ENCODE peak calls at places on chromosome 16, in ten cellular contexts. R, H, T, I, B, N, U, F, O and S are unnamed samples.

GRCh38 chr16:3012828-3013420 is at the start of gene CLDN9:
- DNase-seq in H (no peak), F (no peak), T (no peak), I (no peak), B (no peak), U (no peak), O (no peak), N (no peak), R (no peak), S (no peak)

GRCh38 chr16:27840311-27841060 is 223.0 kb downstream of the GSG1L start:
- DNase-seq in O (no peak), N (no peak), T (no peak), F (no peak), R (no peak), U (peak), I (no peak), H (no peak), B (peak), S (no peak)

GRCh38 chr16:28527985-28528384 is 10.8 kb downstream of the NUPR1 start:
- DNase-seq in T (no peak), U (no peak), I (no peak), H (no peak), R (no peak), F (no peak), O (no peak), B (no peak), N (no peak), S (no peak)

GRCh38 chr16:73067671-73068545 is 20.0 kb upstream of the ZFHX3 start:
- DNase-seq in R (no peak), H (no peak), U (peak), B (no peak), T (no peak), I (no peak), N (no peak), F (no peak), O (no peak), S (no peak)

GRCh38 chr16:13148836-13149235 is 247.4 kb downstream of the SHISA9 start:
- DNase-seq in T (peak), R (no peak), O (peak), B (no peak), I (no peak), N (no peak), H (no peak), F (no peak), U (no peak), S (no peak)

GRCh38 chr16:77439106-77439505 is 4.3 kb upstream of the ADAMTS18 start:
- DNase-seq in H (no peak), O (no peak), U (no peak), B (no peak), T (no peak), I (no peak), F (no peak), R (no peak), N (no peak), S (no peak)

GRCh38 chr16:154223-155030 is 2.0 kb downstream of the HBZ start:
- DNase-seq in F (no peak), B (no peak), I (peak), T (no peak), H (no peak), R (no peak), O (peak), N (no peak), U (no peak), S (no peak)

GRCh38 chr16:57803413-57803990 is 1.2 kb upstream of the KIFC3 start:
- DNase-seq in O (peak), I (no peak), N (no peak), U (no peak), R (no peak), F (no peak), T (no peak), B (no peak), H (peak), S (no peak)

GRCh38 chr16:25264599-25264998 is 7.0 kb upstream of the ZKSCAN2 start:
- DNase-seq in U (no peak), F (no peak), R (no peak), T (peak), B (no peak), H (no peak), N (no peak), I (no peak), O (peak), S (peak)

GRCh38 chr16:6570520-6570919 is 762.1 kb upstream of the RBFOX1 start:
- DNase-seq in I (no peak), B (no peak), O (no peak), T (no peak), H (no peak), R (no peak), N (no peak), U (no peak), F (no peak), S (no peak)

GRCh38 chr16:23374721-23375120 is 72.6 kb downstream of the SCNN1B start:
- DNase-seq in B (peak), N (no peak), I (no peak), U (no peak), O (no peak), H (no peak), R (no peak), T (no peak), F (no peak), S (no peak)

GRCh38 chr16:73000020-73000906 is 47.7 kb downstream of the ZFHX3 start:
- DNase-seq in I (no peak), B (no peak), U (peak), F (no peak), H (peak), O (no peak), T (peak), R (no peak), N (peak), S (no peak)

GRCh38 chr16:57538235-57538711 is 1.9 kb upstream of the CCDC102A start:
- DNase-seq in I (no peak), N (no peak), U (peak), O (no peak), R (peak), T (no peak), B (peak), H (no peak), F (no peak), S (no peak)

GRCh38 chr16:66273644-66274334 is 92.7 kb upstream of the CDH5 start:
- DNase-seq in O (peak), H (no peak), B (no peak), R (no peak), I (no peak), F (no peak), N (peak), T (peak), U (no peak), S (peak)

GRCh38 chr16:83233153-83233552 is 574.6 kb upstream of the HSBP1 start:
- DNase-seq in F (no peak), B (no peak), H (no peak), T (no peak), U (no peak), N (no peak), O (no peak), I (no peak), R (no peak), S (no peak)

GRCh38 chr16:31301708-31302400 is 42.1 kb downstream of the ITGAM start:
- DNase-seq in U (no peak), O (peak), T (peak), B (no peak), R (peak), H (no peak), N (peak), I (no peak), F (no peak), S (no peak)

GRCh38 chr16:1007284-1007850 is 25.8 kb downstream of the SOX8 start:
- DNase-seq in U (no peak), N (no peak), R (no peak), T (no peak), H (no peak), O (no peak), F (no peak), I (no peak), B (no peak), S (no peak)

GRCh38 chr16:87041286-87041685 is 275.9 kb downstream of the C16orf95 start:
- DNase-seq in U (peak), O (no peak), I (no peak), R (no peak), H (no peak), T (peak), F (no peak), B (no peak), N (no peak), S (no peak)

GRCh38 chr16:66832661-66833305 is 2.0 kb upstream of the NAE1 start:
- DNase-seq in H (no peak), R (no peak), F (no peak), U (no peak), B (no peak), I (no peak), T (peak), N (peak), O (peak), S (no peak)

GRCh38 chr16:13660807-13661206 is 259.1 kb upstream of the ERCC4 start:
- DNase-seq in I (no peak), F (no peak), R (no peak), B (no peak), T (no peak), U (no peak), O (no peak), N (no peak), H (no peak), S (no peak)

GRCh38 chr16:31411024-31411845 is 16.9 kb downstream of the COX6A2 start:
- DNase-seq in B (no peak), H (no peak), N (no peak), R (no peak), I (no peak), O (no peak), T (no peak), F (no peak), U (no peak), S (no peak)

GRCh38 chr16:4988647-4989046 is 30.5 kb downstream of the SEC14L5 start:
- DNase-seq in T (no peak), U (no peak), R (no peak), N (no peak), O (no peak), I (no peak), B (no peak), H (no peak), F (no peak), S (no peak)

GRCh38 chr16:19573997-19574396 is 18.5 kb downstream of the VPS35L start:
- DNase-seq in I (no peak), F (no peak), H (no peak), R (no peak), B (no peak), N (no peak), O (no peak), T (no peak), U (no peak), S (no peak)

GRCh38 chr16:88593489-88593888 is 23.3 kb downstream of the ZC3H18 start:
- DNase-seq in I (no peak), O (no peak), B (no peak), F (no peak), R (no peak), N (no peak), T (no peak), H (peak), U (no peak), S (no peak)

GRCh38 chr16:11032000-11032921 is 87.9 kb downstream of the CLEC16A start:
- DNase-seq in T (no peak), N (no peak), O (no peak), R (no peak), I (no peak), H (no peak), U (no peak), F (no peak), B (no peak), S (no peak)

GRCh38 chr16:66970775-66971725 is 10.0 kb downstream of the CES3 start:
- DNase-seq in F (no peak), H (no peak), R (no peak), B (no peak), T (peak), U (no peak), I (no peak), N (no peak), O (no peak), S (no peak)

GRCh38 chr16:27676807-27677206 is 126.9 kb downstream of the KATNIP start:
- DNase-seq in O (no peak), R (no peak), B (no peak), U (no peak), T (no peak), F (no peak), H (no peak), N (no peak), I (no peak), S (no peak)

GRCh38 chr16:106623-107324 is 28.7 kb downstream of the MPG start:
- DNase-seq in U (peak), I (peak), N (peak), F (no peak), O (peak), H (no peak), B (no peak), R (peak), T (peak), S (peak)

GRCh38 chr16:2896480-2897010 is 13.5 kb downstream of the FLYWCH2 start:
- DNase-seq in U (no peak), B (no peak), O (no peak), H (no peak), R (no peak), F (no peak), T (no peak), I (no peak), N (no peak), S (no peak)

GRCh38 chr16:81609323-81609892 is 164.8 kb downstream of the CMIP start:
- DNase-seq in H (no peak), F (no peak), B (no peak), R (no peak), I (no peak), U (no peak), N (no peak), T (no peak), O (no peak), S (no peak)

GRCh38 chr16:59249049-59249448 is 514.9 kb upstream of the GOT2 start:
- DNase-seq in H (no peak), O (no peak), R (no peak), B (no peak), I (no peak), N (no peak), F (no peak), T (no peak), U (no peak), S (peak)
- TF ChIP-seq CTCF in H (no peak), O (no peak), R (no peak), B (no peak), I (no peak), N (no peak), F (no peak), T (no peak), U (no peak), S (no peak)

GRCh38 chr16:50862818-50863672 is 121.2 kb downstream of the CYLD start:
- DNase-seq in I (peak), N (no peak), R (no peak), O (no peak), B (no peak), H (no peak), T (no peak), F (no peak), U (no peak), S (no peak)
- TF ChIP-seq CTCF in I (no peak), N (no peak), R (no peak), O (no peak), B (no peak), H (no peak), T (no peak), F (no peak), U (no peak), S (no peak)

GRCh38 chr16:64898159-64898558 is 223.7 kb downstream of the CDH11 start:
- DNase-seq in U (no peak), H (no peak), R (no peak), I (no peak), F (no peak), N (no peak), T (no peak), O (no peak), B (no peak), S (no peak)

GRCh38 chr16:64893386-64893785 is 228.5 kb downstream of the CDH11 start:
- DNase-seq in R (no peak), B (no peak), U (no peak), T (no peak), H (no peak), I (no peak), F (no peak), O (peak), N (peak), S (no peak)

GRCh38 chr16:64892843-64893242 is 229.0 kb downstream of the CDH11 start:
- DNase-seq in B (no peak), U (no peak), F (no peak), O (no peak), N (peak), T (peak), R (no peak), H (no peak), I (no peak), S (no peak)
- TF ChIP-seq CTCF in B (no peak), U (no peak), F (no peak), O (no peak), N (peak), T (no peak), R (no peak), H (no peak), I (no peak), S (no peak)

DNA sequence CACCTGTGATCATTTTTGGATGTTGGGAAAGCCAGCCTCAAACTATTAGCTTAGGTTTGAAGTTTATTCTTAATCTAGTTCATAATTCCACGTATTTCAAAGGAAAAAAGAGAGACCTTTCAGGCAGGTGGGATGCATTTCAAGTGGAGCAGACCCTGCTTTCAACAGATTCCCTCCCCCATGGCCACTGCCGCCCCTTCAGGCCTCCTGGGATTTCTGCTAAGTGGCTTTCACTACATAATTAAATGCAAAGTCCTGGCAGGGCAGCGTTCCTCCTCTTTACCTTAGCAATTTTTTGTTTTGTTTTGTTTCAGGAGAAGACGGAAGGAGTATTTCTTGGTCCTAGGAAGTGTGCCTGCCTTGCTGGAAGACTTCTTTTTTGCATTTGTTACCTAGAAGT is 36.6 kb downstream of the MAF start:
- DNase-seq in O (no peak), R (no peak), B (no peak), N (no peak), U (no peak), T (no peak), H (no peak), I (no peak), F (no peak), S (no peak)
- TF ChIP-seq CTCF in O (no peak), R (no peak), B (no peak), N (no peak), U (no peak), T (no peak), H (no peak), I (no peak), F (no peak), S (no peak)